ENCODE peak calls at places on chromosomes 5 and 9, in eight cellular contexts. One of them, this sample, is unnamed.

GRCh38 chr5:152505442-152506042 is 100.5 kb upstream of the NMUR2 start:
- DNase-seq in cardiac fibroblast: peak; percentile 67
- DNase-seq in MCF 10A: peak; percentile 81
- DNase-seq in astrocyte of the spinal cord: peak; percentile 37
- DNase-seq in CD8-positive, alpha-beta T cell: no peak
- DNase-seq in mammary epithelial cell: peak; percentile 51
- DNase-seq in fibroblast of mammary gland: peak; percentile 59
- DNase-seq in osteocyte: no peak
- DNase-seq in this sample: peak; percentile 30

GRCh38 chr5:7794823-7795222 is 56.1 kb downstream of the CFAP90 start:
- DNase-seq in cardiac fibroblast: no peak
- DNase-seq in MCF 10A: no peak
- DNase-seq in astrocyte of the spinal cord: no peak
- DNase-seq in CD8-positive, alpha-beta T cell: no peak
- DNase-seq in mammary epithelial cell: no peak
- DNase-seq in fibroblast of mammary gland: no peak
- DNase-seq in osteocyte: no peak
- DNase-seq in this sample: no peak

GRCh38 chr5:139795074-139796001 is at the start of gene PSD2:
- DNase-seq in cardiac fibroblast: no peak
- DNase-seq in MCF 10A: peak; percentile 43
- DNase-seq in astrocyte of the spinal cord: no peak
- DNase-seq in CD8-positive, alpha-beta T cell: no peak
- DNase-seq in mammary epithelial cell: peak; percentile 13
- DNase-seq in fibroblast of mammary gland: no peak
- DNase-seq in osteocyte: no peak
- DNase-seq in this sample: peak; percentile 22

GRCh38 chr5:131710391-131710790 is 75.4 kb upstream of the RAPGEF6 start:
- DNase-seq in cardiac fibroblast: no peak
- DNase-seq in MCF 10A: no peak
- DNase-seq in astrocyte of the spinal cord: no peak
- DNase-seq in CD8-positive, alpha-beta T cell: no peak
- DNase-seq in mammary epithelial cell: no peak
- DNase-seq in fibroblast of mammary gland: no peak
- DNase-seq in osteocyte: no peak
- DNase-seq in this sample: no peak

GRCh38 chr9:137974746-137975526 is 97.4 kb downstream of the CACNA1B start:
- DNase-seq in cardiac fibroblast: no peak
- DNase-seq in MCF 10A: no peak
- DNase-seq in astrocyte of the spinal cord: no peak
- DNase-seq in CD8-positive, alpha-beta T cell: no peak
- DNase-seq in mammary epithelial cell: no peak
- DNase-seq in fibroblast of mammary gland: no peak
- DNase-seq in osteocyte: peak; percentile 70
- DNase-seq in this sample: no peak

GRCh38 chr5:132301341-132302274 is 7.4 kb downstream of the SLC22A4 start:
- DNase-seq in cardiac fibroblast: no peak
- DNase-seq in MCF 10A: no peak
- DNase-seq in astrocyte of the spinal cord: no peak
- DNase-seq in CD8-positive, alpha-beta T cell: no peak
- DNase-seq in mammary epithelial cell: no peak
- DNase-seq in fibroblast of mammary gland: no peak
- DNase-seq in osteocyte: peak; percentile 67
- DNase-seq in this sample: no peak

GRCh38 chr5:54905246-54905770 is 80.1 kb downstream of the ESM1 start:
- DNase-seq in cardiac fibroblast: peak; percentile 45
- DNase-seq in MCF 10A: no peak
- DNase-seq in astrocyte of the spinal cord: no peak
- DNase-seq in CD8-positive, alpha-beta T cell: no peak
- DNase-seq in mammary epithelial cell: peak; percentile 9
- DNase-seq in fibroblast of mammary gland: peak; percentile 28
- DNase-seq in osteocyte: no peak
- DNase-seq in this sample: no peak

GRCh38 chr5:135089912-135090311 is 55.9 kb upstream of the PITX1 start:
- DNase-seq in cardiac fibroblast: no peak
- DNase-seq in MCF 10A: no peak
- DNase-seq in astrocyte of the spinal cord: no peak
- DNase-seq in CD8-positive, alpha-beta T cell: no peak
- DNase-seq in mammary epithelial cell: no peak
- DNase-seq in fibroblast of mammary gland: no peak
- DNase-seq in osteocyte: no peak
- DNase-seq in this sample: no peak

GRCh38 chr5:71681282-71681681 is 37.8 kb upstream of the CARTPT start:
- DNase-seq in cardiac fibroblast: peak; percentile 78
- DNase-seq in MCF 10A: no peak
- DNase-seq in astrocyte of the spinal cord: peak; percentile 3
- DNase-seq in CD8-positive, alpha-beta T cell: no peak
- DNase-seq in mammary epithelial cell: peak; percentile 14
- DNase-seq in fibroblast of mammary gland: peak; percentile 57
- DNase-seq in osteocyte: no peak
- DNase-seq in this sample: no peak

GRCh38 chr5:115850771-115851416 is 9.2 kb downstream of the AP3S1 start:
- DNase-seq in cardiac fibroblast: peak; percentile 67
- DNase-seq in MCF 10A: no peak
- DNase-seq in astrocyte of the spinal cord: peak; percentile 25
- DNase-seq in CD8-positive, alpha-beta T cell: no peak
- DNase-seq in mammary epithelial cell: no peak
- DNase-seq in fibroblast of mammary gland: peak; percentile 44
- DNase-seq in osteocyte: no peak
- DNase-seq in this sample: no peak

GRCh38 chr9:96100385-96100978 is 201.5 kb downstream of the HSD17B3 start:
- DNase-seq in cardiac fibroblast: no peak
- DNase-seq in MCF 10A: no peak
- DNase-seq in astrocyte of the spinal cord: no peak
- DNase-seq in CD8-positive, alpha-beta T cell: no peak
- DNase-seq in mammary epithelial cell: no peak
- DNase-seq in fibroblast of mammary gland: no peak
- DNase-seq in osteocyte: no peak
- DNase-seq in this sample: no peak

GRCh38 chr5:76855961-76856360 is 6.1 kb downstream of the S100Z start:
- DNase-seq in cardiac fibroblast: no peak
- DNase-seq in MCF 10A: no peak
- DNase-seq in astrocyte of the spinal cord: no peak
- DNase-seq in CD8-positive, alpha-beta T cell: no peak
- DNase-seq in mammary epithelial cell: no peak
- DNase-seq in fibroblast of mammary gland: no peak
- DNase-seq in osteocyte: no peak
- DNase-seq in this sample: no peak

GRCh38 chr5:84564311-84564710 is 179.6 kb upstream of the EDIL3 start:
- DNase-seq in cardiac fibroblast: peak; percentile 2
- DNase-seq in MCF 10A: no peak
- DNase-seq in astrocyte of the spinal cord: peak; percentile 65
- DNase-seq in CD8-positive, alpha-beta T cell: no peak
- DNase-seq in mammary epithelial cell: peak; percentile 56
- DNase-seq in fibroblast of mammary gland: peak; percentile 71
- DNase-seq in osteocyte: no peak
- DNase-seq in this sample: no peak

GRCh38 chr9:81724242-81724889 is 35.0 kb upstream of the TLE1 start:
- DNase-seq in cardiac fibroblast: peak; percentile 23
- DNase-seq in MCF 10A: no peak
- DNase-seq in astrocyte of the spinal cord: peak; percentile 46
- DNase-seq in CD8-positive, alpha-beta T cell: no peak
- DNase-seq in mammary epithelial cell: no peak
- DNase-seq in fibroblast of mammary gland: no peak
- DNase-seq in osteocyte: peak; percentile 7
- DNase-seq in this sample: no peak

GRCh38 chr5:180126716-180127681 is 55.4 kb upstream of the RNF130 start:
- DNase-seq in cardiac fibroblast: peak; percentile 17
- DNase-seq in MCF 10A: peak; percentile 58
- DNase-seq in astrocyte of the spinal cord: no peak
- DNase-seq in CD8-positive, alpha-beta T cell: no peak
- DNase-seq in mammary epithelial cell: no peak
- DNase-seq in fibroblast of mammary gland: peak; percentile 4
- DNase-seq in osteocyte: peak; percentile 85
- DNase-seq in this sample: no peak

GRCh38 chr9:15824310-15824709 is 271.5 kb downstream of the CCDC171 start:
- DNase-seq in cardiac fibroblast: peak; percentile 35
- DNase-seq in MCF 10A: peak; percentile 71
- DNase-seq in astrocyte of the spinal cord: peak; percentile 62
- DNase-seq in CD8-positive, alpha-beta T cell: no peak
- DNase-seq in mammary epithelial cell: no peak
- DNase-seq in fibroblast of mammary gland: peak; percentile 31
- DNase-seq in osteocyte: no peak
- DNase-seq in this sample: no peak
- TF ChIP-seq CTCF in cardiac fibroblast: no peak
- TF ChIP-seq CTCF in MCF 10A: peak; percentile 19
- TF ChIP-seq CTCF in astrocyte of the spinal cord: peak; percentile 35
- TF ChIP-seq CTCF in CD8-positive, alpha-beta T cell: no peak
- TF ChIP-seq CTCF in mammary epithelial cell: no peak
- TF ChIP-seq CTCF in fibroblast of mammary gland: no peak
- TF ChIP-seq CTCF in osteocyte: no peak
- TF ChIP-seq CTCF in this sample: no peak

GRCh38 chr9:107154766-107155165 is 128.3 kb upstream of the RAD23B start:
- DNase-seq in cardiac fibroblast: no peak
- DNase-seq in MCF 10A: no peak
- DNase-seq in astrocyte of the spinal cord: no peak
- DNase-seq in CD8-positive, alpha-beta T cell: no peak
- DNase-seq in mammary epithelial cell: no peak
- DNase-seq in fibroblast of mammary gland: no peak
- DNase-seq in osteocyte: no peak
- DNase-seq in this sample: no peak

GRCh38 chr9:107154291-107154690 is 128.8 kb upstream of the RAD23B start:
- DNase-seq in cardiac fibroblast: no peak
- DNase-seq in MCF 10A: no peak
- DNase-seq in astrocyte of the spinal cord: no peak
- DNase-seq in CD8-positive, alpha-beta T cell: no peak
- DNase-seq in mammary epithelial cell: no peak
- DNase-seq in fibroblast of mammary gland: no peak
- DNase-seq in osteocyte: no peak
- DNase-seq in this sample: no peak

GRCh38 chr9:107153336-107153735 is 129.7 kb upstream of the RAD23B start:
- DNase-seq in cardiac fibroblast: peak; percentile 46
- DNase-seq in MCF 10A: peak; percentile 29
- DNase-seq in astrocyte of the spinal cord: peak; percentile 23
- DNase-seq in CD8-positive, alpha-beta T cell: no peak
- DNase-seq in mammary epithelial cell: no peak
- DNase-seq in fibroblast of mammary gland: peak; percentile 72
- DNase-seq in osteocyte: no peak
- DNase-seq in this sample: no peak

GRCh38 chr9:107158321-107158720 is 124.8 kb upstream of the RAD23B start:
- DNase-seq in cardiac fibroblast: peak; percentile 56
- DNase-seq in MCF 10A: peak; percentile 36
- DNase-seq in astrocyte of the spinal cord: peak; percentile 49
- DNase-seq in CD8-positive, alpha-beta T cell: no peak
- DNase-seq in mammary epithelial cell: peak; percentile 16
- DNase-seq in fibroblast of mammary gland: peak; percentile 43
- DNase-seq in osteocyte: no peak
- DNase-seq in this sample: no peak

DNA sequence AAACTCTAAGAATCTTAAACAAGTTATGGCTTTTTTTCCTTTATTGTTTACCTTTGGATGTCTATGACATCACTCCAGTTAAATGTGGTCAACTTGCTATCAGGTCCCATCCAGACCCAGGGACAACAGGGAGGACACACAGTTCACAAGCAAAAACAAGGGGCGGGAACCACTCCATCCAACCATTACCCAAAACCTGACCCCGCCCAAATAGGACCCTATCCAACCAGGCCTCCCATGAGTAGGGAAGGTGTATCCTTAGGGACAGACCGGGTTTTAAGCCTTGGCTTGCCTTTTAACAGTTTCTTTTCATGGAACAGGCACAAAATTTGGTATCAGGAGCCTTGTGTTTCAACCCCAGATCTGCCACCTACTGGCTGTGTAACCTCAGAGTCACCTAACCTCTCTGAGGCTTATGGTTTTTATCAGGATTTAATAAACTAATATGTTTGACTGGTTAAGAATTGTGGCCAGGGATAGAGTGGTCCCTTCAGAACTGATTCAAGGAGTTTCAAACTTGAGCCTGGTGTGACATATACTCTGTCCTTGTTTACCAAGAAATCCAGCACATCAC is 127.7 kb upstream of the RAD23B start:
- DNase-seq in cardiac fibroblast: no peak
- DNase-seq in MCF 10A: no peak
- DNase-seq in astrocyte of the spinal cord: no peak
- DNase-seq in CD8-positive, alpha-beta T cell: no peak
- DNase-seq in mammary epithelial cell: no peak
- DNase-seq in fibroblast of mammary gland: no peak
- DNase-seq in osteocyte: no peak
- DNase-seq in this sample: no peak
- TF ChIP-seq CTCF in cardiac fibroblast: peak; percentile 32
- TF ChIP-seq CTCF in MCF 10A: no peak
- TF ChIP-seq CTCF in astrocyte of the spinal cord: peak; percentile 19
- TF ChIP-seq CTCF in CD8-positive, alpha-beta T cell: no peak
- TF ChIP-seq CTCF in mammary epithelial cell: peak; percentile 41
- TF ChIP-seq CTCF in fibroblast of mammary gland: peak; percentile 31
- TF ChIP-seq CTCF in osteocyte: peak; percentile 29
- TF ChIP-seq CTCF in this sample: peak; percentile 23

GRCh38 chr5:127562252-127562651 is 44.8 kb downstream of the PRRC1 start:
- DNase-seq in cardiac fibroblast: peak; percentile 40
- DNase-seq in MCF 10A: peak; percentile 28
- DNase-seq in astrocyte of the spinal cord: no peak
- DNase-seq in CD8-positive, alpha-beta T cell: no peak
- DNase-seq in mammary epithelial cell: no peak
- DNase-seq in fibroblast of mammary gland: peak; percentile 41
- DNase-seq in osteocyte: no peak
- DNase-seq in this sample: no peak
- TF ChIP-seq CTCF in cardiac fibroblast: peak; percentile 32
- TF ChIP-seq CTCF in MCF 10A: no peak
- TF ChIP-seq CTCF in astrocyte of the spinal cord: peak; percentile 17
- TF ChIP-seq CTCF in CD8-positive, alpha-beta T cell: no peak
- TF ChIP-seq CTCF in mammary epithelial cell: peak; percentile 42
- TF ChIP-seq CTCF in fibroblast of mammary gland: peak; percentile 49
- TF ChIP-seq CTCF in osteocyte: peak; percentile 36
- TF ChIP-seq CTCF in this sample: peak; percentile 53

GRCh38 chr9:128429505-128430086 is 8.9 kb downstream of the CERCAM start:
- DNase-seq in cardiac fibroblast: no peak
- DNase-seq in MCF 10A: no peak
- DNase-seq in astrocyte of the spinal cord: no peak
- DNase-seq in CD8-positive, alpha-beta T cell: no peak
- DNase-seq in mammary epithelial cell: no peak
- DNase-seq in fibroblast of mammary gland: no peak
- DNase-seq in osteocyte: no peak
- DNase-seq in this sample: no peak
- TF ChIP-seq CTCF in cardiac fibroblast: no peak
- TF ChIP-seq CTCF in MCF 10A: no peak
- TF ChIP-seq CTCF in astrocyte of the spinal cord: peak; percentile 8
- TF ChIP-seq CTCF in CD8-positive, alpha-beta T cell: no peak
- TF ChIP-seq CTCF in mammary epithelial cell: no peak
- TF ChIP-seq CTCF in fibroblast of mammary gland: no peak
- TF ChIP-seq CTCF in osteocyte: no peak
- TF ChIP-seq CTCF in this sample: no peak

This sample was measured in left ventricle myocardium inferior.